ENCODE peak calls at places on chromosomes 16 and 17, in five cellular contexts. L is neural progenitor cell, C is A549, K is gastrocnemius medialis, Q is kidney. U is an unnamed sample.

GRCh38 chr16:78660795-78661194 is 561.3 kb downstream of the WWOX start:
- DNase-seq in L (no peak), C (no peak), K (no peak), Q (no peak), U (no peak)

GRCh38 chr16:58684001-58684353 is 593 bp downstream of the SLC38A7 start:
- DNase-seq in L (no peak), C (no peak), K (no peak), Q (no peak), U (no peak)

GRCh38 chr16:48335961-48336360 is 49.3 kb downstream of the SIAH1 start:
- DNase-seq in L (no peak), C (no peak), K (no peak), Q (no peak), U (no peak)

GRCh38 chr17:75694536-75694935 is 26.7 kb upstream of the ITGB4 start:
- DNase-seq in L (no peak), C (no peak), K (peak; percentile 34), Q (peak; percentile 52), U (no peak)

GRCh38 chr17:2929881-2930533 is 133.4 kb downstream of the OR1D5 start:
- DNase-seq in L (peak; percentile 87), C (peak; percentile 83), K (no peak), Q (no peak), U (peak; percentile 71)

GRCh38 chr17:27477971-27478684 is 21.9 kb downstream of the KSR1 start:
- DNase-seq in L (no peak), C (no peak), K (no peak), Q (peak; percentile 2), U (no peak)

GRCh38 chr17:42386784-42387183 is 1.5 kb downstream of the STAT3 start:
- DNase-seq in L (no peak), C (no peak), K (no peak), Q (no peak), U (no peak)

GRCh38 chr16:50692999-50693781 is at the start of gene NOD2:
- DNase-seq in L (peak; percentile 63), C (peak; percentile 51), K (no peak), Q (peak; percentile 76), U (peak; percentile 51)

GRCh38 chr16:89599451-89599858 is 14.0 kb upstream of the DPEP1 start:
- DNase-seq in L (peak; percentile 66), C (peak; percentile 65), K (no peak), Q (no peak), U (no peak)

DNA sequence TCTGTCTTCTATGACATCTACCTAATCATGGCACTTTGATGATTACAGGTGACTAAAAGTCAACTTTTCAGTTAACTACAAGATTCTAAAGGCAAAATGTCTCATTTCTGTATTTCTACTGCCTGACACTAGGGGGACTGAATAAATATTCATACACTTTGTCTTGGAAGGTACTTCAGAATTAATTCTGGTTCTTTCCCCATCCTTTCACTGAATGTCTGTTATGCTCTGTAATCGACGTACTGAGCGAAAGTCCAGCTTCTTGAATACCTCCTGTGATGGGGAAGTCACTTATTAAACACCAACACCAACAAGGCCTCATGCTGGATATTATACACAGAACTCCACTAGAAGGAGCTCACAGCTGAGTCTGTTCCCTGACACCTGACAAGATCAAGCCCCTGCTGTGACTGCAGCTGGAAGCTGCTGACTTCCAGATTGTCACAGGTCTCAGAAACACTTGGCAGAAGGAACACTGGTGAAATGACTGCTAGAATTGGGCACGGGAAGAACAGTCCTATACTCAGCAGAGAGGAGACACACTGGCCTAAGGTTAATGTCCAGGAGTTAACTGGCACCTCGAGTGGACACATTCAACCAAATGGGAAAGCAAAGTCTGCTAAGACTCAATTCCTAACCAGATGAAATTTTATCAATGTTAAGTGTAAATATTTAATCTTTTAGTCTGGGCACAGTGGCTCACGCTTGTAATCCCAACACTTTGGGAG is 31.9 kb downstream of the CMC2 start:
- DNase-seq in L (peak; percentile 18), C (no peak), K (no peak), Q (no peak), U (no peak)
- TF ChIP-seq CTCF in L (peak; percentile 56), C (peak; percentile 48), K (no peak), Q (peak; percentile 6), U (no peak)

DNA sequence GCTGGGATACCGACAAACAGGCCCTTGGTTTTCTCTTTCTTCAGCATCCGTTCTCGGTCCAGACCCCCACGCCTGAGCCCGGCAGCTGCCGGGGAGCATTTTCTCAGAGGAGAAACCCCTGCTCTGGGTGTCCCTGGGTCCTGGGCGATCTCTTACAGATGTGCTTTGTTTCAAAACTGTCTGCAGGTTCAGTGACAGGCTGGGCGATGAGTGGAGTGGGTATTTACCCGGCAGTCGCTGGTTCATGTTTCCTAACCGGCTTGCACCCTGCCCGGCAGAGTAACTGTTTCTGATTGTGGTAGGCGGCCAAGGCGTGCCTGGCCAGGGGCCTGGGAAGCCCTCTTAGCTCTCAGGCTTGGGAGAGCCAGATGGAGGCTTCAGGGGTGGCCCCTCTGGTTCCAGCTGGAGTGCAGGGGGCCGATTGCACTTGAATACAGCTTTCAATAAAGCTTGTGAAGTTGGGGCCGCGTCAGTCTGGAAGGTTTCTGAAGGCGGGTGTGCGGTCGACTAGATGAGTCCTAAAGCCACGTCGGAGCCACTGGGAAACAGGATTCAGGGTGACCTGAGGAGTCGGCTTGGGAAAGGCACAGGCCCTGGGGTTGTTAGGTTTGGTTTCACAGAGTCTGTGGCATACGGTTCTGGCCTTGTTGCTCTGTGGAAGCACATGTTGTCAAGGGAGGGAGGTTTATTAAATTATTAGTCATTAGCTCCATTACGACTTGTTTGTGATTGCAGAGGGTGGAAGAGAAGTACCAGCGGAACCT is 1.4 kb downstream of the BAIAP2 start:
- DNase-seq in L (no peak), C (no peak), K (no peak), Q (peak; percentile 66), U (no peak)
- H3K27ac ChIP-seq in L (no peak overlapping the region), C (no peak overlapping the region), K (no peak overlapping the region), Q (peak overlapping the region; percentile 74), U (peak overlapping the region; percentile 82)

GRCh38 chr17:58387834-58388233 is 29.5 kb downstream of the RNF43 start:
- DNase-seq in L (no peak), C (no peak), K (no peak), Q (no peak), U (no peak)

GRCh38 chr17:58386708-58387107 is 30.6 kb downstream of the RNF43 start:
- DNase-seq in L (no peak), C (no peak), K (no peak), Q (no peak), U (no peak)

GRCh38 chr17:58383892-58384462 is 32.0 kb upstream of the SUPT4H1 start:
- DNase-seq in L (no peak), C (no peak), K (no peak), Q (no peak), U (no peak)

GRCh38 chr17:58384900-58385299 is 32.4 kb downstream of the RNF43 start:
- DNase-seq in L (no peak), C (no peak), K (no peak), Q (no peak), U (no peak)

DNA sequence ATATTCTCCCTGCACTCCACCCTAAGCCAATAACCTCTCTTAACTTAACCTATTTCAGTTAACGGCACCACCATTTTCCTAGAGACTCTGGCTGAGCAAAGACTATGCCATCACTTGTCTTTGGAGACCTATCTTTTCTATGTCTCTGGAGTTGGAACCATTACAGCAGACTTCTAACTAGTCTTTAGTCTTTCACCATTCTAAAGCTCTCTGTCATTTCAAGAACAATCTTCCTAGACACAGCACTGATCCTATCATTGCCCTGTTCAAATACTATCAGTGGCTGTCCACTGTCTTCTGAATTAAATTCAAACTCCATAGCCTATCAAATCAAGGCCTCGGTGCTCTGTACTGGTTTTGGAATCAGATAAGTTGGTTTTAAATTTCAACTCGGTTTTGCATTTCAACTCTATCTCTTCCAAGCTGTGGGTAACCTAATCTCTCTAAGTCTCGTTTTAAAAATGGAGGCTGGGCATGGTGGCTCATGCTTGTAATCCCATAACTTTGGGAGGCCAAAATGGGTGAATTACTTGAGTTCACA is 31.9 kb downstream of the RNF43 start:
- DNase-seq in L (no peak), C (no peak), K (no peak), Q (no peak), U (no peak)
- H3K4me1 ChIP-seq in L (peaks cover 17% of the 10 kb centered on the region), C (peaks cover 90% of the 10 kb centered on the region), K (no peaks in the 10 kb centered on the region), Q (peaks cover 21% of the 10 kb centered on the region), U (peaks cover 28% of the 10 kb centered on the region)

GRCh38 chr16:54929090-54930033 is 1.3 kb upstream of the IRX5 start:
- DNase-seq in L (peak; percentile 100), C (peak; percentile 86), K (peak; percentile 96), Q (peak; percentile 100), U (peak; percentile 100)
- TF ChIP-seq CTCF in L (peak; percentile 42), C (peak; percentile 24), K (no peak), Q (no peak), U (no peak)

GRCh38 chr16:83510906-83511305 is 296.9 kb upstream of the HSBP1 start:
- DNase-seq in L (no peak), C (no peak), K (no peak), Q (no peak), U (no peak)

GRCh38 chr16:83513006-83513755 is 294.6 kb upstream of the HSBP1 start:
- DNase-seq in L (no peak), C (no peak), K (no peak), Q (no peak), U (no peak)

GRCh38 chr16:83508295-83508694 is 299.5 kb upstream of the HSBP1 start:
- DNase-seq in L (no peak), C (no peak), K (no peak), Q (no peak), U (no peak)
- H3K27ac ChIP-seq in L (no peak overlapping the region), C (no peak overlapping the region), K (no peak overlapping the region), Q (no peak overlapping the region), U (no peak overlapping the region)

GRCh38 chr16:77302685-77303084 is 103.5 kb downstream of the SYCE1L start:
- DNase-seq in L (no peak), C (no peak), K (no peak), Q (no peak), U (no peak)
- H3K4me1 ChIP-seq in L (no peaks in the 10 kb centered on the region), C (peaks cover 54% of the 10 kb centered on the region), K (no peaks in the 10 kb centered on the region), Q (no peaks in the 10 kb centered on the region), U (no peaks in the 10 kb centered on the region)

GRCh38 chr17:21287703-21288449 is 3.4 kb downstream of the MAP2K3 start:
- DNase-seq in L (no peak), C (peak; percentile 91), K (peak; percentile 99), Q (peak; percentile 98), U (peak; percentile 99)
- TF ChIP-seq CTCF in L (no peak), C (no peak), K (no peak), Q (no peak), U (no peak)

GRCh38 chr17:50792132-50792531 is 24.8 kb upstream of the ANKRD40CL start:
- DNase-seq in L (no peak), C (no peak), K (no peak), Q (no peak), U (no peak)
- H3K27ac ChIP-seq in L (no peak overlapping the region), C (no peak overlapping the region), K (no peak overlapping the region), Q (no peak overlapping the region), U (no peak overlapping the region)